ENCODE peak calls at places on chromosomes 1 and 21, in five cellular contexts. W is coronary artery, R is left ventricle myocardium inferior, C is cardiac fibroblast, S is adrenal gland. X is an unnamed sample.

GRCh38 chr1:37905624-37906196 is 41.1 kb downstream of the INPP5B start:
- DNase-seq in W (no peak), R (no peak), C (no peak), S (no peak), X (no peak)

GRCh38 chr1:22971161-22972062 is 1.3 kb downstream of the LACTBL1 start:
- DNase-seq in W (no peak), R (no peak), C (peak; percentile 11), S (no peak), X (no peak)

GRCh38 chr1:238652346-238652968 is 733.9 kb upstream of the CHRM3 start:
- DNase-seq in W (no peak), R (no peak), C (peak; percentile 73), S (no peak), X (no peak)

GRCh38 chr1:33925586-33925985 is 61.7 kb downstream of the HMGB4 start:
- DNase-seq in W (no peak), R (no peak), C (no peak), S (peak; percentile 54), X (no peak)

GRCh38 chr1:31785947-31786290 is 21.8 kb upstream of the ADGRB2 start:
- DNase-seq in W (no peak), R (no peak), C (no peak), S (no peak), X (no peak)

GRCh38 chr21:44368711-44369446 is 15.5 kb downstream of the TRPM2 start:
- DNase-seq in W (peak; percentile 64), R (no peak), C (no peak), S (peak; percentile 50), X (peak; percentile 63)

GRCh38 chr1:58861510-58861909 is 77.7 kb upstream of the JUN start:
- DNase-seq in W (no peak), R (no peak), C (no peak), S (no peak), X (no peak)

GRCh38 chr1:115647000-115647399 is 5.2 kb downstream of the VANGL1 start:
- DNase-seq in W (peak; percentile 19), R (no peak), C (peak; percentile 27), S (peak; percentile 34), X (no peak)

GRCh38 chr1:10556430-10557005 is 81.8 kb downstream of the PEX14 start:
- DNase-seq in W (no peak), R (no peak), C (no peak), S (no peak), X (no peak)

GRCh38 chr1:151416231-151416630 is 16.9 kb downstream of the PSMB4 start:
- DNase-seq in W (no peak), R (no peak), C (peak; percentile 70), S (no peak), X (no peak)

GRCh38 chr1:110605901-110606783 is at the start of gene KCNA2:
- DNase-seq in W (no peak), R (peak; percentile 53), C (peak; percentile 9), S (no peak), X (peak; percentile 68)

GRCh38 chr1:8985915-8986813 is 40.1 kb downstream of the SLC2A7 start:
- DNase-seq in W (peak; percentile 85), R (peak; percentile 84), C (peak; percentile 96), S (peak; percentile 93), X (peak; percentile 77)

GRCh38 chr1:111471012-111471411 is 2.8 kb upstream of the C1orf162 start:
- DNase-seq in W (no peak), R (peak; percentile 35), C (no peak), S (no peak), X (peak; percentile 65)

GRCh38 chr1:53615101-53615500 is 123.9 kb downstream of the GLIS1 start:
- DNase-seq in W (peak; percentile 38), R (no peak), C (no peak), S (no peak), X (peak; percentile 32)

GRCh38 chr1:45887156-45887842 is 83.9 kb downstream of the MAST2 start:
- DNase-seq in W (no peak), R (no peak), C (no peak), S (no peak), X (no peak)

GRCh38 chr1:183783896-183784637 is 20.9 kb upstream of the RGL1 start:
- DNase-seq in W (no peak), R (peak; percentile 66), C (peak; percentile 94), S (peak; percentile 68), X (no peak)

GRCh38 chr1:55280731-55281130 is 65.6 kb upstream of the USP24 start:
- DNase-seq in W (no peak), R (no peak), C (no peak), S (no peak), X (no peak)

GRCh38 chr1:155134858-155135415 is 715 bp upstream of the SLC50A1 start:
- DNase-seq in W (peak; percentile 99), R (peak; percentile 84), C (peak; percentile 97), S (peak; percentile 97), X (peak; percentile 95)

GRCh38 chr1:231918239-231919015 is 291.8 kb downstream of the DISC1 start:
- DNase-seq in W (no peak), R (no peak), C (no peak), S (no peak), X (no peak)

GRCh38 chr1:153306303-153307220 is 6.2 kb downstream of the PGLYRP3 start:
- DNase-seq in W (no peak), R (no peak), C (no peak), S (no peak), X (no peak)

GRCh38 chr1:115665319-115665718 is 23.5 kb downstream of the VANGL1 start:
- DNase-seq in W (no peak), R (no peak), C (no peak), S (peak; percentile 28), X (no peak)

GRCh38 chr1:79322511-79323027 is 316.0 kb upstream of the ADGRL4 start:
- DNase-seq in W (no peak), R (no peak), C (peak; percentile 27), S (no peak), X (no peak)

GRCh38 chr1:83931658-83932253 is 67.2 kb downstream of the TTLL7 start:
- DNase-seq in W (no peak), R (no peak), C (peak; percentile 73), S (peak; percentile 16), X (no peak)

GRCh38 chr21:25563399-25564116 is 43.7 kb downstream of the MRPL39 start:
- DNase-seq in W (no peak), R (no peak), C (peak; percentile 33), S (no peak), X (no peak)

GRCh38 chr1:46806196-46807020 is 7.6 kb downstream of the CYP4B1 start:
- DNase-seq in W (peak; percentile 84), R (peak; percentile 79), C (peak; percentile 2), S (peak; percentile 53), X (peak; percentile 84)

GRCh38 chr1:156581661-156582387 is 2.3 kb downstream of the TTC24 start:
- DNase-seq in W (no peak), R (no peak), C (no peak), S (no peak), X (no peak)

GRCh38 chr1:169989246-169989645 is 85.2 kb downstream of the KIFAP3 start:
- DNase-seq in W (no peak), R (no peak), C (no peak), S (no peak), X (no peak)

GRCh38 chr1:30885580-30886513 is 22.7 kb downstream of the SDC3 start:
- DNase-seq in W (no peak), R (no peak), C (no peak), S (no peak), X (no peak)

GRCh38 chr21:45592208-45592619 is 50.0 kb upstream of the SLC19A1 start:
- DNase-seq in W (peak; percentile 53), R (no peak), C (no peak), S (no peak), X (peak; percentile 44)

GRCh38 chr1:155253208-155253607 is 2.1 kb downstream of the ENTREP3 start:
- DNase-seq in W (no peak), R (no peak), C (no peak), S (no peak), X (no peak)

GRCh38 chr1:33312413-33312749 is 8.5 kb downstream of the A3GALT2 start:
- DNase-seq in W (no peak), R (no peak), C (no peak), S (no peak), X (peak; percentile 50)

GRCh38 chr1:151509350-151510019 is 1.7 kb upstream of the CGN start:
- DNase-seq in W (no peak), R (no peak), C (no peak), S (no peak), X (no peak)

GRCh38 chr1:53324321-53324720 is 3.5 kb downstream of the LRP8 start:
- DNase-seq in W (no peak), R (no peak), C (no peak), S (no peak), X (peak; percentile 54)

GRCh38 chr21:43611598-43612369 is 47.5 kb downstream of the HSF2BP start:
- DNase-seq in W (no peak), R (peak; percentile 70), C (peak; percentile 75), S (peak; percentile 59), X (peak; percentile 84)

GRCh38 chr1:44500181-44501021 is 95.3 kb downstream of the RNF220 start:
- DNase-seq in W (no peak), R (no peak), C (peak; percentile 47), S (no peak), X (no peak)

GRCh38 chr1:84923317-84923716 is 30.3 kb upstream of the LPAR3 start:
- DNase-seq in W (no peak), R (no peak), C (no peak), S (no peak), X (no peak)

GRCh38 chr1:36109041-36109679 is 15.9 kb downstream of the COL8A2 start:
- DNase-seq in W (no peak), R (no peak), C (peak; percentile 62), S (no peak), X (no peak)
- H3K4me3 ChIP-seq in W (no peak overlapping the region), R (no peak overlapping the region), C (no peak overlapping the region), S (no peak overlapping the region), X (no peak overlapping the region)

DNA sequence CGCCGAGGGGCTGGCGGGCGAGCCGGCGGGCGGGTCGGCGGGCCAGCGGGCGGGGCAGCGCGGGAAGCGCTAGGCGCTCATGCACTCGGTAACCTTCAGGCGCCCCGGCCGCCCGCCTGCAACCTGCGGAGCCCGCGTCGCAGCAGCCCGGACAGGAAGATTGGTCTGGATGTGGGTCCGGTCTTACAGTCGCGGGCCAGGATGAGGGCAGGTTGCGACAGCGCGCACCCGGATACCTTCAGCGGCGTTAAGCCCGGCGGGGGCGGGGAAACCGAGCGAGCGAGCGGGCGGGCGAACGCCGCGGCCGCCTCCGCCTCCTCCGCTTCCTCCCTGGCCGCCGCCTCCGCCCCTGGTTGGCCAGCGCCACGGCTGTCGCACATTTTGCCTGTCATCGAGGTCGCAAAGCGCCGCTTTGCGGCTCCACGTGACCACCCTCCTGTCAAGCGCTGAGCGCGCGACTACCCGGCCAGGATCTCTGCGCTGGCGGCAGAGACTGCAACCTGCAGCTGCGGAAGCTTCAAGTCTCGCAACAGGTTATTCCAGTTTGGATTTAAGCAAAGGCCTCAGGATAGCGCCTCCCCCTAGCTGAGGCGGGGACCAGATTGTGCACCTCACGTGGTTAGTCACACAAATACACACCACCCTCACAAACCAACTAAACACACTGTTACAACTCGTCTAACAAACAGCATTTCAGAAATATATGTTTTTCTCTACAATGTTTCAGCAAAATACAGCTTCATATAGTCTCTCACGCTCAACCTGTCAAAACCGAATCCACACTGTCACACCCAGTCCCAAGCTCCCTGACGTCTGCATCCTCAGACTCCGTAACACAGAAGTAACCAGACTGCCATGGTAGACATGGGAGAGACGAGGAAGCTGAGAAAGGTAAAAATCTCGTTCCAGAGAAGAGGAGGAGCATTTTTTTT is at the start of gene FAF1:
- DNase-seq in W (peak; percentile 98), R (peak; percentile 97), C (peak; percentile 96), S (peak; percentile 97), X (peak; percentile 99)
- TF ChIP-seq CTCF in W (no peak), R (peak; percentile 46), C (peak; percentile 30), S (peak; percentile 8), X (peak; percentile 28)

GRCh38 chr1:943545-944340 is 15.3 kb downstream of the NOC2L start:
- DNase-seq in W (no peak), R (no peak), C (no peak), S (no peak), X (no peak)
- H3K4me3 ChIP-seq in W (no peak overlapping the region), R (peak overlapping the region; percentile 17), C (no peak overlapping the region), S (no peak overlapping the region), X (no peak overlapping the region)

GRCh38 chr1:192488058-192488457 is 87.5 kb upstream of the RGS1 start:
- DNase-seq in W (no peak), R (no peak), C (no peak), S (no peak), X (no peak)
- TF ChIP-seq CTCF in W (no peak), R (peak; percentile 15), C (peak; percentile 26), S (no peak), X (peak; percentile 18)